ENCODE peak calls at places on chromosomes 16 and 17, in five cellular contexts. F is A549, V is K562, G is GM12878, U is HepG2. J is an unnamed sample.

GRCh38 chr16:65816556-65816955 is 549.9 kb upstream of the CDH5 start:
- DNase-seq in F (no peak), V (no peak), G (no peak), U (no peak), J (no peak)

GRCh38 chr17:42189651-42189965 is 4.4 kb upstream of the HCRT start:
- DNase-seq in F (no peak), V (no peak), G (no peak), U (no peak), J (no peak)

GRCh38 chr17:15780188-15780587 is 48.1 kb downstream of the TBC1D26 start:
- DNase-seq in F (no peak), V (no peak), G (no peak), U (no peak), J (no peak)

GRCh38 chr17:32310927-32311568 is 30.9 kb downstream of the C17orf75 start:
- DNase-seq in F (no peak), V (no peak), G (no peak), U (no peak), J (peak; percentile 69)

GRCh38 chr17:53313746-53314145 is 509.0 kb upstream of the KIF2B start:
- DNase-seq in F (no peak), V (no peak), G (no peak), U (no peak), J (no peak)

GRCh38 chr16:50183316-50183715 is 30.2 kb downstream of the TENT4B start:
- DNase-seq in F (no peak), V (no peak), G (no peak), U (no peak), J (no peak)

GRCh38 chr17:34840758-34841157 is 120.5 kb downstream of the CCT6B start:
- DNase-seq in F (no peak), V (no peak), G (no peak), U (no peak), J (peak; percentile 46)

GRCh38 chr17:80925668-80926067 is 66.0 kb upstream of the CHMP6 start:
- DNase-seq in F (no peak), V (no peak), G (no peak), U (no peak), J (no peak)

GRCh38 chr17:21242026-21242700 is 11.0 kb downstream of the NATD1 start:
- DNase-seq in F (no peak), V (no peak), G (no peak), U (no peak), J (no peak)

GRCh38 chr17:62792122-62792800 is 15.9 kb downstream of the MARCHF10 start:
- DNase-seq in F (peak; percentile 98), V (no peak), G (no peak), U (peak; percentile 74), J (no peak)

GRCh38 chr16:12089492-12090161 is 113.1 kb downstream of the SNX29 start:
- DNase-seq in F (no peak), V (peak; percentile 62), G (no peak), U (peak; percentile 48), J (peak; percentile 66)

GRCh38 chr16:82801361-82801760 is 174.6 kb downstream of the CDH13 start:
- DNase-seq in F (no peak), V (no peak), G (no peak), U (no peak), J (no peak)
- TF ChIP-seq REST in F (no peak), V (no peak), G (no peak), U (no peak), J (no peak)

DNA sequence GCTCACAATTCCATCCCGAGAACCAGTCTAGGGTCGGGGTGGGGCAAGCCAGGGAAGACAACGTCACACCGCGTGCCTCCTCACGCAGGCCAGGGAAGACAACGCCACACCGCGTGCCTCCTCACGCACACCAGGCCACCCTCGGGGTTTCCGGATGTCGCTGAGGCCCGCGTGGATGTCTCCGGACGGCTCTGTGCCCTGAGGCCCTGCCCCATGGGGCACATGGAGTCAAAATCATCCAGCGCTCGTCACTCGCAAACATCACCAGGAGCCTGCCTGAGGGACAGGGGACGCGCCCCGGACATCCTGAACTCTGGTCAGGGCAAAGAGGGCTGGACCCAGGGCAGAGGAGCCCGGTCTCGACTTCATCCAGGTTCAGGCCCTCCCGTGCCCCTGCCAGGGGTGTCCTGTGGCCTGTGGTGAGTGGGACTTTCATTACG is 3.7 kb downstream of the TMEM204 start:
- DNase-seq in F (no peak), V (no peak), G (no peak), U (no peak), J (no peak)
- TF ChIP-seq JUNB in F (no peak), V (no peak), G (no peak), U (no peak), J (no peak)

DNA sequence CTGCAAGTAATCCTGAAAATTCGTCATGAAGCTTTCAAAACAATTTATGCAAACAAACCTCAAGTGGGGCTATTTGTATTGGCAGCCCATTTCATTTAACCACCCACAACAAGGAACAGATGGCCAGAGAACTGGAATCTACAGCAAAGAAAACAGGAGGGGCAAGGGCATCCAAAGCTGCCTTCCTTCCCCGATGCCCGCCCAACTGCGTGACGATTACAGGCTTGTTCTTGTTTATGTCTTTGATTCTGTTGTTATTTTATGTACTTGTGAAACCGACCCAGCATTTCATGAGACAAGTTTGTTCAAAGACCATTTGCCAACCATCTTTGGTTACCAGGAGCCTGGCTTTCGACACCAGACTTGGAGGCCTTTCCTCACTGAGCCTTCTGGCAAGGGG is 59.1 kb upstream of the IRX6 start:
- DNase-seq in F (no peak), V (no peak), G (no peak), U (no peak), J (no peak)
- TF ChIP-seq REST in F (no peak), V (no peak), G (no peak), U (no peak), J (no peak)

DNA sequence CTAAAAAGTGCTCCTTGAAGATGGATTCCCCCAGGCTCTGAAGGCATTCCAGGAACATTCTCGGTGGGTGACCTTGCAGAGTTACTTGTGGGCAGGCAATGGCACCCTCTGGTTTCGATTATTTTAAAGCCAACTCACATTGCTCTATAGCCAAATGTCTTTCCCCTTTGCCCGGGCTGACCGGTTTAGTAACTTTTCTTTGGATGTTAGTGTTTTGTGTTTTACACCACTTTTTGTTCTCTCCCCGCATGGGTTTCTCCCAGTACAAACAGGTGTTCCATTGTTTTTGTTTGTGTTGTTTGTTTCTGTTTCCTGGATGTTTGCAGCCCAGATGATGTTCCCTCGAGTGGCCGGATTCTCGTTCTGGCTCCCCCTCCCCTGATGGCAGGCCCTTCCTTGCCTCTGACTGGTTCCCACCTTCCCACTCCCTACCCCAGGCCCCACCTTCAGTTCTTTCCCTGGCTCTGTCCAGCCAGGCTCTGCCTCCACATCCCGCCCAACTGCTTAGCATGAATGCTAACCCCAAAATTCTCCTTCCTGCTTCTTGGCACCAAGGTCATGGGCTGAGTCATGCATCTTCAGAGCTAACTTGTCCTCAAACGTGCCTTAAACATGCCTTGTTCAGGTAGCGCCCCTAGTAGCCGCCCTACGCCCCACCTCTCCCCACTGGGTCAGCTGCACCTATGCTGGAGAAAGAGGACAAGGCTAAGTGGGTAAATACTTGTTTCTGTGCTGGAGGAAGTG is 40.6 kb downstream of the ELAC2 start:
- DNase-seq in F (no peak), V (no peak), G (no peak), U (no peak), J (peak; percentile 84)
- TF ChIP-seq JUNB in F (no peak), V (no peak), G (no peak), U (no peak), J (no peak)

GRCh38 chr17:73503560-73503959 is 140.7 kb downstream of the SDK2 start:
- DNase-seq in F (no peak), V (peak; percentile 46), G (no peak), U (no peak), J (no peak)
- TF ChIP-seq REST in F (no peak), V (no peak), G (no peak), U (no peak), J (no peak)

J was measured in GM23338.